ENCODE peak calls at places on chromosomes 11 and 22, in ten cellular contexts. K, S, C, G, J, T, Y, P, R and W are unnamed samples.

GRCh38 chr22:28181332-28181731 is 262.3 kb upstream of the PITPNB start:
- DNase-seq in K (peak; percentile 44), S (no peak), C (no peak), G (no peak), J (peak; percentile 66), T (no peak), Y (peak; percentile 65), P (peak; percentile 49), R (no peak), W (peak; percentile 38)

GRCh38 chr22:19989725-19990067 is 26.9 kb downstream of the ARVCF start:
- DNase-seq in K (no peak), S (no peak), C (no peak), G (no peak), J (no peak), T (no peak), Y (no peak), P (no peak), R (no peak), W (no peak)

GRCh38 chr11:100928426-100928825 is 201.2 kb downstream of the PGR start:
- DNase-seq in K (no peak), S (no peak), C (no peak), G (no peak), J (no peak), T (no peak), Y (no peak), P (no peak), R (no peak), W (no peak)

GRCh38 chr22:19291580-19292261 is at the start of gene CLTCL1:
- DNase-seq in K (peak; percentile 79), S (peak; percentile 86), C (peak; percentile 85), G (peak; percentile 51), J (peak; percentile 49), T (peak; percentile 84), Y (peak; percentile 67), P (peak; percentile 85), R (peak; percentile 86), W (peak; percentile 88)

GRCh38 chr11:12540913-12541587 is 133.2 kb upstream of the TEAD1 start:
- DNase-seq in K (peak; percentile 93), S (no peak), C (no peak), G (peak; percentile 43), J (peak; percentile 94), T (no peak), Y (no peak), P (peak; percentile 89), R (no peak), W (peak; percentile 96)

GRCh38 chr22:46297151-46297819 is 615 bp downstream of the GTSE1 start:
- DNase-seq in K (peak; percentile 52), S (peak; percentile 52), C (no peak), G (no peak), J (peak; percentile 24), T (no peak), Y (peak; percentile 16), P (peak; percentile 30), R (no peak), W (peak; percentile 83)

GRCh38 chr11:3642071-3642951 is 519 bp upstream of the ART5 start:
- DNase-seq in K (peak; percentile 97), S (peak; percentile 88), C (peak; percentile 77), G (peak; percentile 53), J (peak; percentile 67), T (peak; percentile 85), Y (peak; percentile 68), P (peak; percentile 86), R (peak; percentile 74), W (peak; percentile 69)

GRCh38 chr22:49673048-49673447 is 154.6 kb downstream of the BRD1 start:
- DNase-seq in K (no peak), S (peak; percentile 6), C (no peak), G (no peak), J (no peak), T (no peak), Y (no peak), P (no peak), R (no peak), W (no peak)

GRCh38 chr11:128598096-128598495 is 10.7 kb upstream of the ETS1 start:
- DNase-seq in K (peak; percentile 93), S (no peak), C (no peak), G (no peak), J (no peak), T (no peak), Y (no peak), P (no peak), R (no peak), W (no peak)

GRCh38 chr11:122686106-122686505 is 30.6 kb downstream of the UBASH3B start:
- DNase-seq in K (no peak), S (no peak), C (no peak), G (no peak), J (no peak), T (no peak), Y (no peak), P (no peak), R (no peak), W (no peak)

GRCh38 chr11:75795276-75796090 is 19.5 kb upstream of the UVRAG start:
- DNase-seq in K (peak; percentile 70), S (no peak), C (peak; percentile 12), G (no peak), J (no peak), T (no peak), Y (peak; percentile 29), P (no peak), R (no peak), W (peak; percentile 21)

GRCh38 chr11:64787526-64788320 is 9.4 kb upstream of the SF1 start:
- DNase-seq in K (peak; percentile 65), S (peak; percentile 78), C (peak; percentile 70), G (peak; percentile 51), J (no peak), T (peak; percentile 78), Y (peak; percentile 82), P (peak; percentile 65), R (peak; percentile 82), W (peak; percentile 76)

GRCh38 chr11:102836290-102836875 is 7.0 kb downstream of the MMP3 start:
- DNase-seq in K (peak; percentile 31), S (no peak), C (no peak), G (peak; percentile 32), J (peak; percentile 90), T (no peak), Y (no peak), P (peak; percentile 21), R (no peak), W (peak; percentile 88)

GRCh38 chr11:74019860-74020259 is 11.0 kb upstream of the UCP3 start:
- DNase-seq in K (no peak), S (no peak), C (no peak), G (no peak), J (peak; percentile 59), T (no peak), Y (no peak), P (no peak), R (no peak), W (peak; percentile 72)

GRCh38 chr11:107453594-107454286 is 3.9 kb downstream of the CWF19L2 start:
- DNase-seq in K (no peak), S (no peak), C (no peak), G (no peak), J (no peak), T (no peak), Y (no peak), P (no peak), R (no peak), W (no peak)

GRCh38 chr11:9266132-9266736 is 1.1 kb upstream of the DENND5A start:
- DNase-seq in K (no peak), S (no peak), C (no peak), G (no peak), J (no peak), T (no peak), Y (no peak), P (no peak), R (no peak), W (no peak)
- H3K27ac ChIP-seq in K (no peak overlapping the region), S (peak overlapping the region; percentile 93), C (no peak overlapping the region), G (peak overlapping the region; percentile 98), J (no peak overlapping the region), T (peak overlapping the region; percentile 96), Y (no peak overlapping the region), P (peak overlapping the region; percentile 98), R (peak overlapping the region; percentile 96), W (peak overlapping the region; percentile 95)

GRCh38 chr22:24989541-24989951 is 37.0 kb downstream of the KIAA1671 start:
- DNase-seq in K (no peak), S (no peak), C (no peak), G (peak; percentile 44), J (peak; percentile 32), T (no peak), Y (no peak), P (peak; percentile 38), R (no peak), W (no peak)
- H3K4me1 ChIP-seq in K (peaks cover 4% of the 10 kb centered on the region), S (peaks cover 29% of the 10 kb centered on the region), C (no peaks in the 10 kb centered on the region), G (no peaks in the 10 kb centered on the region), J (peaks cover 35% of the 10 kb centered on the region), T (peaks cover 26% of the 10 kb centered on the region), Y (peaks cover 3% of the 10 kb centered on the region), P (peaks cover 5% of the 10 kb centered on the region), R (peaks cover 54% of the 10 kb centered on the region), W (peaks cover 28% of the 10 kb centered on the region)

GRCh38 chr11:115527534-115528125 is 23.4 kb upstream of the CADM1 start:
- DNase-seq in K (peak; percentile 86), S (no peak), C (no peak), G (no peak), J (no peak), T (no peak), Y (peak; percentile 47), P (no peak), R (no peak), W (no peak)
- H3K27ac ChIP-seq in K (no peak overlapping the region), S (no peak overlapping the region), C (no peak overlapping the region), G (no peak overlapping the region), J (no peak overlapping the region), T (no peak overlapping the region), Y (no peak overlapping the region), P (no peak overlapping the region), R (no peak overlapping the region), W (no peak overlapping the region)

GRCh38 chr11:34654491-34655334 is 33.8 kb downstream of the EHF start:
- DNase-seq in K (peak; percentile 90), S (peak; percentile 87), C (no peak), G (peak; percentile 64), J (peak; percentile 37), T (peak; percentile 74), Y (no peak), P (peak; percentile 75), R (no peak), W (peak; percentile 75)

GRCh38 chr11:34651551-34651950 is 30.7 kb downstream of the EHF start:
- DNase-seq in K (no peak), S (no peak), C (no peak), G (no peak), J (no peak), T (no peak), Y (no peak), P (peak; percentile 50), R (no peak), W (no peak)

GRCh38 chr11:34653851-34654490 is 33.1 kb downstream of the EHF start:
- DNase-seq in K (peak; percentile 56), S (peak; percentile 70), C (no peak), G (no peak), J (peak; percentile 98), T (peak; percentile 76), Y (peak; percentile 93), P (peak; percentile 96), R (peak; percentile 59), W (peak; percentile 96)

GRCh38 chr11:34652191-34652958 is 31.5 kb downstream of the EHF start:
- DNase-seq in K (no peak), S (no peak), C (no peak), G (no peak), J (peak; percentile 36), T (no peak), Y (no peak), P (no peak), R (no peak), W (no peak)

DNA sequence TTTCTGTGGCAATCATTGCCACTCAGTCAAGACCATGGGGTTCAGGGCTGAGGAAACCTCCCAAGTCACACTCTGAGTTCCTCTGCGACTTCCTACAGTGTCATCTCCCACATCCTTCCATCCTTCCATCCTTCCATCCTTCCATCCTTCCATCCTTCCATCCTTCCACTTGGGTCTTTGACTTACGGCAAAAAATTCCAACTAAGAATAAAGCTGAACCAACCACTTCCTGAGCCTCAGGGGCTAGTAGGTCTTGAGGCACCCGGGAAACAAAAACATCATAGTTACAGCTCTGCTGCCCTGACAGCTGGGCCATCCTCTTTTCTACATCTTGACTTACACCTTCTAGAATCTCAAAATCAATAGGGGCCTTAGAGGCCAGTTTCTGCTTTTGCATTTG is 32.1 kb downstream of the EHF start:
- DNase-seq in K (no peak), S (no peak), C (no peak), G (no peak), J (no peak), T (no peak), Y (no peak), P (no peak), R (no peak), W (no peak)
- H3K4me1 ChIP-seq in K (no peaks in the 10 kb centered on the region), S (peaks cover 43% of the 10 kb centered on the region), C (no peaks in the 10 kb centered on the region), G (no peaks in the 10 kb centered on the region), J (peaks cover 41% of the 10 kb centered on the region), T (peaks cover 61% of the 10 kb centered on the region), Y (peaks cover 10% of the 10 kb centered on the region), P (no peaks in the 10 kb centered on the region), R (peaks cover 29% of the 10 kb centered on the region), W (peaks cover 24% of the 10 kb centered on the region)